ENCODE peak calls at places on chromosomes 12 and 14, in six cellular contexts. N, R, X, G, Z and T are unnamed samples.

GRCh38 chr12:10802587-10802986 is at the start of gene TAS2R7:
- DNase-seq in N (no peak), R (no peak), X (no peak), G (no peak), Z (no peak), T (no peak)

GRCh38 chr12:109844983-109845841 is 12.0 kb upstream of the TRPV4 start:
- DNase-seq in X (peak), Z (peak), G (peak), N (no peak), R (peak), T (peak)

GRCh38 chr14:102126807-102127455 is 12.8 kb upstream of the WDR20 start:
- DNase-seq in X (no peak), Z (no peak), R (no peak), G (no peak), N (no peak), T (no peak)

GRCh38 chr12:96487214-96487613 is 2.2 kb upstream of the CFAP54 start:
- DNase-seq in Z (no peak), G (no peak), X (peak), R (peak), N (no peak), T (no peak)

GRCh38 chr12:39831587-39832315 is 212.1 kb upstream of the ABCD2 start:
- DNase-seq in N (no peak), R (no peak), Z (no peak), X (no peak), G (no peak), T (no peak)

GRCh38 chr12:103727638-103728037 is 113.4 kb downstream of the NT5DC3 start:
- DNase-seq in Z (no peak), G (no peak), N (no peak), R (no peak), X (no peak), T (no peak)

GRCh38 chr14:92596328-92596943 is 82.9 kb downstream of the RIN3 start:
- DNase-seq in R (no peak), G (no peak), Z (no peak), N (no peak), X (no peak), T (no peak)

GRCh38 chr12:98373019-98373554 is 142.3 kb upstream of the TMPO start:
- DNase-seq in Z (no peak), X (no peak), G (no peak), N (no peak), R (no peak), T (peak)

GRCh38 chr12:65232490-65233077 is 45.9 kb upstream of the MSRB3 start:
- DNase-seq in X (no peak), G (no peak), N (no peak), R (no peak), Z (no peak), T (peak)

GRCh38 chr14:90839889-90840266 is 23.6 kb upstream of the TTC7B start:
- DNase-seq in X (no peak), N (no peak), G (no peak), R (no peak), Z (no peak), T (no peak)

GRCh38 chr14:79354336-79354735 is 857.0 kb downstream of the DIO2 start:
- DNase-seq in Z (no peak), G (no peak), R (no peak), N (no peak), X (no peak), T (no peak)

GRCh38 chr12:118467576-118467975 is 91.2 kb downstream of the SUDS3 start:
- DNase-seq in G (no peak), X (no peak), R (no peak), Z (no peak), N (no peak), T (no peak)

GRCh38 chr12:12788675-12789368 is 3.4 kb downstream of the APOLD1 start:
- DNase-seq in Z (peak), R (peak), N (no peak), G (peak), X (no peak), T (peak)

GRCh38 chr12:90280564-90281058 is 572.0 kb upstream of the ATP2B1 start:
- DNase-seq in X (no peak), Z (no peak), G (no peak), R (no peak), N (no peak), T (no peak)

GRCh38 chr14:43901950-43902349 is 605.1 kb downstream of the FSCB start:
- DNase-seq in X (no peak), R (no peak), Z (no peak), N (no peak), G (no peak), T (no peak)

GRCh38 chr14:24632761-24633160 is 1.2 kb downstream of the GZMB start:
- DNase-seq in R (no peak), X (no peak), Z (no peak), G (no peak), N (no peak), T (no peak)

GRCh38 chr14:101929096-101929495 is 35.3 kb upstream of the DYNC1H1 start:
- DNase-seq in Z (no peak), R (no peak), G (no peak), X (no peak), N (no peak), T (no peak)

GRCh38 chr14:54108481-54109471 is 152.2 kb upstream of the BMP4 start:
- DNase-seq in N (peak), G (no peak), X (no peak), R (peak), Z (no peak), T (peak)

GRCh38 chr14:32004300-32004699 is 72.8 kb upstream of the ARHGAP5 start:
- DNase-seq in X (no peak), G (no peak), Z (no peak), R (no peak), N (no peak), T (no peak)